ENCODE peak calls at places on chromosomes 1 and 21, in six cellular contexts. R is left ventricle myocardium inferior; V is left lung; C is AG04450; B is CD8-positive, alpha-beta T cell; E is heart right ventricle. T is an unnamed sample.

GRCh38 chr1:19074361-19074901 is 118.0 kb upstream of the IFFO2 start:
- DNase-seq in V (no peak), E (no peak), C (no peak), B (peak), R (no peak), T (no peak)

GRCh38 chr1:164823486-164824279 is 264.7 kb downstream of the PBX1 start:
- DNase-seq in R (no peak), C (peak), B (no peak), E (no peak), V (no peak), T (peak)

GRCh38 chr1:205774277-205775014 is 836 bp downstream of the RAB29 start:
- DNase-seq in V (no peak), B (peak), E (no peak), R (no peak), C (no peak), T (no peak)

GRCh38 chr1:240508950-240509349 is 103.0 kb downstream of the GREM2 start:
- DNase-seq in R (no peak), E (no peak), C (no peak), B (no peak), V (no peak), T (no peak)

GRCh38 chr1:198663996-198664789 is 25.4 kb downstream of the PTPRC start:
- DNase-seq in R (no peak), B (no peak), V (no peak), E (no peak), C (no peak), T (no peak)

GRCh38 chr1:87226341-87226760 is 102.3 kb upstream of the LMO4 start:
- DNase-seq in C (peak), R (peak), V (peak), B (no peak), E (peak), T (peak)

GRCh38 chr1:43269627-43270375 is at the start of gene TMEM125:
- DNase-seq in B (no peak), E (no peak), C (no peak), R (no peak), V (peak), T (no peak)

GRCh38 chr1:204751883-204752687 is 66.5 kb upstream of the LRRN2 start:
- DNase-seq in C (no peak), R (no peak), V (no peak), E (no peak), B (no peak), T (no peak)

GRCh38 chr1:17190526-17190995 is 14.4 kb upstream of the PADI1 start:
- DNase-seq in B (no peak), E (no peak), C (no peak), V (no peak), R (no peak), T (no peak)

GRCh38 chr1:77511440-77511840 is 171.0 kb downstream of the ZZZ3 start:
- DNase-seq in V (no peak), E (no peak), C (peak), R (no peak), B (no peak), T (peak)

GRCh38 chr1:26743426-26744059 is 44.2 kb upstream of the PIGV start:
- DNase-seq in C (no peak), R (no peak), B (no peak), V (no peak), E (no peak), T (no peak)

GRCh38 chr1:29414091-29414490 is 177.8 kb downstream of the PTPRU start:
- DNase-seq in E (no peak), R (no peak), V (no peak), C (no peak), B (no peak), T (no peak)

GRCh38 chr1:214327519-214327918 is 46.6 kb downstream of the SMYD2 start:
- DNase-seq in V (no peak), B (no peak), E (no peak), R (no peak), C (no peak), T (no peak)

GRCh38 chr1:241994171-241994570 is 4.7 kb downstream of the MAP1LC3C start:
- DNase-seq in R (no peak), C (no peak), B (no peak), E (no peak), V (no peak), T (no peak)

GRCh38 chr1:186829679-186830587 is 1.2 kb downstream of the PLA2G4A start:
- DNase-seq in R (no peak), V (no peak), C (no peak), E (no peak), B (no peak), T (no peak)

GRCh38 chr1:66013371-66013770 is 220.7 kb downstream of the PDE4B start:
- DNase-seq in V (no peak), B (no peak), R (no peak), C (no peak), E (no peak), T (no peak)

GRCh38 chr1:184881941-184882648 is 92.2 kb downstream of the NIBAN1 start:
- DNase-seq in E (no peak), V (no peak), R (no peak), C (no peak), B (no peak), T (peak)

GRCh38 chr1:93979718-93980319 is 70.6 kb upstream of the GCLM start:
- DNase-seq in R (peak), B (no peak), C (peak), V (no peak), E (no peak), T (no peak)

GRCh38 chr1:115729765-115730164 is 38.7 kb downstream of the CASQ2 start:
- DNase-seq in B (no peak), C (no peak), V (no peak), R (no peak), E (no peak), T (no peak)

GRCh38 chr1:115282825-115283224 is 55.2 kb downstream of the NGF start:
- DNase-seq in C (no peak), V (peak), B (no peak), E (peak), R (peak), T (no peak)

GRCh38 chr21:35011681-35012080 is 37.4 kb downstream of the RUNX1 start:
- DNase-seq in E (no peak), C (peak), B (no peak), V (no peak), R (no peak), T (no peak)

GRCh38 chr1:73674945-73675561 is 522.9 kb downstream of the LRRIQ3 start:
- DNase-seq in B (no peak), E (no peak), V (no peak), R (no peak), C (no peak), T (no peak)

GRCh38 chr1:229225331-229225782 is 45.6 kb upstream of the RAB4A start:
- DNase-seq in B (no peak), C (no peak), R (no peak), E (no peak), V (no peak), T (no peak)

GRCh38 chr1:234691567-234691966 is 81.6 kb upstream of the IRF2BP2 start:
- DNase-seq in E (no peak), C (no peak), V (no peak), R (no peak), B (no peak), T (peak)

GRCh38 chr1:231390071-231390470 is 32.0 kb downstream of the EGLN1 start:
- DNase-seq in V (no peak), R (no peak), B (no peak), C (no peak), E (no peak), T (peak)

GRCh38 chr1:181255270-181255929 is 166.9 kb downstream of the IER5 start:
- DNase-seq in B (no peak), E (no peak), C (peak), V (peak), R (no peak), T (peak)

GRCh38 chr1:117657031-117657430 is 51.2 kb downstream of the TENT5C start:
- DNase-seq in B (peak), E (no peak), V (no peak), R (no peak), C (peak), T (peak)

GRCh38 chr1:57165546-57165945 is 199.7 kb upstream of the C8B start:
- DNase-seq in R (no peak), C (no peak), V (no peak), B (no peak), E (no peak), T (no peak)

GRCh38 chr1:160209656-160210046 is 4.5 kb downstream of the PEA15 start:
- DNase-seq in E (peak), B (no peak), R (peak), C (no peak), V (no peak), T (no peak)

DNA sequence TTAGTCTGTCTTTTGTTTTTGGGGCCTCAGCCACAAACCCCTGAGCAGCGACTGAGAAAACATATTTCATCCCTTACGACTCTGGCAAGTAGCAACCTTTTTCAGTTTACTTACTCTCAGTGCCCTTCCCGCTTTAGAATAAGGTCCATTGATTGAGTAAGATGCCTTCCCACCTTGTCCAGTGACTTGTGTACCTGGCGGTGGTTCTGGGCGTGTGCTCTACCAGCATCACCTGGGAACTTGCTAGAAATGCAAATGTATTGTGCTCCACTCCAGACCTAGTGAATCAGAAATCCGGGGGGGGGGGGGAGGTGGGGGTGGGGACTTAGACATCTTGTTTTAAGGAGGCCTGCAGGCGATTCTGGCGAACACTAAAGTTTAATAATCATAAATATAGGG is 72.1 kb downstream of the S1PR1 start:
- DNase-seq in E (no peak), V (no peak), R (no peak), C (no peak), B (no peak), T (no peak)
- H3K4me3 ChIP-seq in E (no peak), V (no peak), R (peak), C (no peak), B (peak), T (no peak)

GRCh38 chr1:219834247-219834917 is 94.0 kb downstream of the SLC30A10 start:
- DNase-seq in V (no peak), B (no peak), E (no peak), C (no peak), R (no peak), T (no peak)

GRCh38 chr1:219837994-219838294 is 90.4 kb downstream of the SLC30A10 start:
- DNase-seq in B (no peak), V (no peak), R (no peak), E (no peak), C (no peak), T (no peak)

GRCh38 chr1:219833214-219833816 is 95.0 kb downstream of the SLC30A10 start:
- DNase-seq in C (no peak), E (no peak), B (no peak), R (no peak), V (no peak), T (no peak)

GRCh38 chr1:219837274-219837993 is 90.9 kb downstream of the SLC30A10 start:
- DNase-seq in E (no peak), V (no peak), R (no peak), C (peak), B (no peak), T (peak)
- TF ChIP-seq CTCF in E (peak), V (peak), R (peak), C (peak), B (no peak), T (peak)

GRCh38 chr1:154527192-154527591 is 25.0 kb upstream of the SHE start:
- DNase-seq in B (no peak), V (no peak), C (no peak), R (no peak), E (no peak), T (no peak)
- H3K27ac ChIP-seq in B (no peak), V (no peak), C (no peak), R (no peak), E (no peak), T (no peak)

DNA sequence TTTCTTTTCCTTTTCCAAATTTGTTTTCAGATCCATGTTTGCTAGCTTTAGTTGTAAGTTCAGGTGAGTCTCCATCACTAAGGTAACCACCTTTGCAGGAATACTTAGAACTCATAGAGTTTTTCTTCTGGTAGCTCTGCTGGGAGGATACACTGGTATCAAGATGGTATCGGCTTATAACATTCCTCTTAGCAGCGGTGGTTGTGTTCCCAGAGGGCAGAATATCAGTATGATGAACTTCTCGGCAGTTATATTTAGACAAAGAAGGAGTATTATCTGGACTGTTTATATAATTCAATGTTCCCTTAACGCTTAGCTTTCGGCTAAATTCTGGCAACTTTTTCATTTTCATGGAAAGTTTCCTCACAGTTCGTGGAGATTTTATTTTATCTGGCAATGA is 18.1 kb downstream of the SYDE2 start:
- DNase-seq in V (no peak), R (no peak), C (no peak), E (no peak), B (no peak), T (no peak)
- H3K4me3 ChIP-seq in V (no peak), R (no peak), C (no peak), E (no peak), B (no peak), T (no peak)